ENCODE peak calls at places on chromosomes 3 and 15, in seven cellular contexts. A is occipital lobe; P is GM13976; U is OCI-LY7; D is foreskin fibroblast; T is activated CD4-positive, alpha-beta T cell treated with anti-CD3 and anti-CD28 coated beads for 48 hours; I is T-helper 9 cell. N is an unnamed sample.

GRCh38 chr3:56303508-56303907 is 164.8 kb downstream of the ERC2 start:
- DNase-seq in A (no peak), P (peak; percentile 33), U (peak; percentile 79), D (peak; percentile 60), T (peak; percentile 21), I (no peak), N (no peak)

GRCh38 chr3:42050126-42050525 is 41.0 kb upstream of the TRAK1 start:
- DNase-seq in A (no peak), P (no peak), U (no peak), D (no peak), T (no peak), I (no peak), N (no peak)

GRCh38 chr15:74380361-74381189 is 13.1 kb upstream of the CYP11A1 start:
- DNase-seq in A (no peak), P (no peak), U (no peak), D (no peak), T (no peak), I (no peak), N (no peak)

GRCh38 chr15:78211189-78211921 is 23.0 kb downstream of the ACSBG1 start:
- DNase-seq in A (no peak), P (no peak), U (no peak), D (no peak), T (no peak), I (no peak), N (no peak)

GRCh38 chr15:62880278-62880677 is 162.3 kb upstream of the TPM1 start:
- DNase-seq in A (no peak), P (no peak), U (no peak), D (peak; percentile 35), T (no peak), I (no peak), N (no peak)

GRCh38 chr3:174287601-174288180 is 571.4 kb upstream of the NAALADL2 start:
- DNase-seq in A (no peak), P (no peak), U (no peak), D (peak; percentile 19), T (no peak), I (no peak), N (no peak)

GRCh38 chr3:45411081-45411480 is 22.7 kb downstream of the LARS2 start:
- DNase-seq in A (no peak), P (no peak), U (no peak), D (no peak), T (no peak), I (no peak), N (no peak)

GRCh38 chr3:125280966-125281365 is 68.4 kb upstream of the SLC12A8 start:
- DNase-seq in A (no peak), P (no peak), U (no peak), D (peak; percentile 47), T (no peak), I (no peak), N (no peak)

GRCh38 chr15:23477920-23478319 is 30.9 kb upstream of the GOLGA6L2 start:
- DNase-seq in A (no peak), P (no peak), U (no peak), D (no peak), T (no peak), I (no peak), N (no peak)

GRCh38 chr15:51450001-51450400 is 108.5 kb downstream of the GLDN start:
- DNase-seq in A (no peak), P (no peak), U (no peak), D (no peak), T (no peak), I (no peak), N (no peak)

GRCh38 chr3:46668591-46668990 is 24.9 kb downstream of the ALS2CL start:
- DNase-seq in A (no peak), P (peak; percentile 16), U (no peak), D (no peak), T (no peak), I (no peak), N (no peak)

GRCh38 chr3:11548721-11549131 is 95.0 kb downstream of the VGLL4 start:
- DNase-seq in A (no peak), P (no peak), U (no peak), D (peak; percentile 70), T (no peak), I (no peak), N (no peak)

GRCh38 chr3:177904661-177905060 is 631.6 kb upstream of the KCNMB2 start:
- DNase-seq in A (no peak), P (no peak), U (no peak), D (no peak), T (no peak), I (no peak), N (no peak)

GRCh38 chr15:99016680-99017321 is 9.2 kb upstream of the PGPEP1L start:
- DNase-seq in A (no peak), P (no peak), U (no peak), D (peak; percentile 79), T (no peak), I (no peak), N (no peak)

GRCh38 chr3:264394-265156 is 68.0 kb downstream of the CHL1 start:
- DNase-seq in A (no peak), P (no peak), U (no peak), D (no peak), T (no peak), I (no peak), N (no peak)

GRCh38 chr3:185152433-185153169 is at the start of gene C3orf70:
- DNase-seq in A (peak; percentile 68), P (peak; percentile 61), U (no peak), D (peak; percentile 83), T (peak; percentile 30), I (no peak), N (no peak)

GRCh38 chr15:69090197-69090948 is 70.1 kb upstream of the GLCE start:
- DNase-seq in A (no peak), P (no peak), U (no peak), D (peak; percentile 22), T (no peak), I (no peak), N (no peak)

GRCh38 chr3:186807231-186807630 is 949 bp upstream of the RFC4 start:
- DNase-seq in A (no peak), P (peak; percentile 33), U (peak; percentile 55), D (no peak), T (no peak), I (no peak), N (no peak)

GRCh38 chr3:79729096-79729495 is 38.7 kb downstream of the ROBO1 start:
- DNase-seq in A (no peak), P (no peak), U (no peak), D (no peak), T (no peak), I (no peak), N (no peak)

GRCh38 chr15:41966920-41967465 is 5.4 kb downstream of the EHD4 start:
- DNase-seq in A (no peak), P (no peak), U (no peak), D (no peak), T (no peak), I (no peak), N (no peak)

GRCh38 chr3:189404797-189405484 is 226.2 kb upstream of the TP63 start:
- DNase-seq in A (no peak), P (peak; percentile 15), U (no peak), D (no peak), T (no peak), I (no peak), N (no peak)

GRCh38 chr3:108241146-108241545 is 18.9 kb upstream of the IFT57 start:
- DNase-seq in A (no peak), P (no peak), U (no peak), D (no peak), T (no peak), I (no peak), N (no peak)

GRCh38 chr15:98954411-98954810 is 53.2 kb downstream of the PGPEP1L start:
- DNase-seq in A (peak; percentile 39), P (no peak), U (no peak), D (peak; percentile 94), T (no peak), I (no peak), N (no peak)

GRCh38 chr3:45943207-45943846 is at the start of gene CXCR6:
- DNase-seq in A (no peak), P (no peak), U (no peak), D (no peak), T (peak; percentile 53), I (no peak), N (no peak)

GRCh38 chr3:81910244-81910852 is 148.9 kb upstream of the GBE1 start:
- DNase-seq in A (no peak), P (no peak), U (peak; percentile 59), D (peak; percentile 62), T (peak; percentile 3), I (no peak), N (no peak)

GRCh38 chr3:79872483-79872882 is 104.7 kb upstream of the ROBO1 start:
- DNase-seq in A (no peak), P (no peak), U (no peak), D (peak; percentile 24), T (no peak), I (no peak), N (no peak)

GRCh38 chr15:34855397-34855796 is 60.0 kb upstream of the ACTC1 start:
- DNase-seq in A (no peak), P (no peak), U (no peak), D (peak; percentile 73), T (no peak), I (no peak), N (no peak)

GRCh38 chr3:61685755-61686154 is 124.4 kb downstream of the PTPRG start:
- DNase-seq in A (no peak), P (no peak), U (no peak), D (no peak), T (no peak), I (no peak), N (no peak)

GRCh38 chr15:29819979-29820801 is 2.1 kb downstream of the TJP1 start:
- DNase-seq in A (no peak), P (no peak), U (no peak), D (no peak), T (no peak), I (no peak), N (no peak)

GRCh38 chr15:58746174-58746573 is 3.3 kb downstream of the ADAM10 start:
- DNase-seq in A (no peak), P (no peak), U (no peak), D (no peak), T (no peak), I (no peak), N (no peak)

GRCh38 chr15:89142423-89142822 is 54.2 kb downstream of the ABHD2 start:
- DNase-seq in A (no peak), P (no peak), U (no peak), D (no peak), T (no peak), I (no peak), N (no peak)

GRCh38 chr3:59341441-59341840 is 291.6 kb upstream of the CFAP20DC start:
- DNase-seq in A (no peak), P (no peak), U (no peak), D (no peak), T (no peak), I (no peak), N (no peak)

GRCh38 chr3:14540209-14540575 is at the start of gene GRIP2:
- DNase-seq in A (no peak), P (no peak), U (no peak), D (no peak), T (no peak), I (no peak), N (no peak)

GRCh38 chr3:122786067-122786466 is 7.6 kb downstream of the HSPBAP1 start:
- DNase-seq in A (no peak), P (no peak), U (no peak), D (peak; percentile 81), T (peak; percentile 18), I (no peak), N (no peak)

GRCh38 chr3:64815195-64815627 is 127.4 kb upstream of the ADAMTS9 start:
- DNase-seq in A (no peak), P (no peak), U (no peak), D (peak; percentile 19), T (no peak), I (no peak), N (no peak)

GRCh38 chr15:76401285-76401684 is 64.7 kb downstream of the ISL2 start:
- DNase-seq in A (no peak), P (no peak), U (no peak), D (peak; percentile 81), T (no peak), I (no peak), N (no peak)

N was measured in stimulated activated CD8-positive, alpha-beta memory T cell treated with anti-CD3 and anti-CD28 coated beads, Interleukin-7, amount 100 ng/mL, for 24 hours.